ENCODE peak calls at places on chromosomes 3 and 15, in ten cellular contexts. One of them, this sample, is unnamed.

GRCh38 chr15:70345251-70346019 is 247.7 kb upstream of the TLE3 start:
- DNase-seq in HTR-8/SVneo: no peak
- DNase-seq in activated effector memory CD4-positive, alpha-beta T cell treated with anti-CD3 and anti-CD28 coated beads, Interleukin-2, amount 50 U/mL, for 16 hours: no peak
- DNase-seq in SHP77 treated with DMSO at 0.1 percent for 48 hours: no peak
- DNase-seq in prostate gland: no peak
- DNase-seq in HepG2: no peak
- DNase-seq in Peyer's patch: no peak
- DNase-seq in stimulated activated CD4-positive, alpha-beta T cell treated with anti-CD3 and anti-CD28 coated beads, Interleukin-4, amount 100 ng/mL, for 48 hours: no peak
- DNase-seq in A172: no peak
- DNase-seq in activated CD8-positive, alpha-beta memory T cell treated with anti-CD3 and anti-CD28 coated beads for 48 hours: no peak
- DNase-seq in this sample: peak; percentile 66

GRCh38 chr3:1766384-1766783 is 332.3 kb upstream of the CNTN4 start:
- DNase-seq in HTR-8/SVneo: no peak
- DNase-seq in activated effector memory CD4-positive, alpha-beta T cell treated with anti-CD3 and anti-CD28 coated beads, Interleukin-2, amount 50 U/mL, for 16 hours: no peak
- DNase-seq in SHP77 treated with DMSO at 0.1 percent for 48 hours: no peak
- DNase-seq in prostate gland: no peak
- DNase-seq in HepG2: no peak
- DNase-seq in Peyer's patch: no peak
- DNase-seq in stimulated activated CD4-positive, alpha-beta T cell treated with anti-CD3 and anti-CD28 coated beads, Interleukin-4, amount 100 ng/mL, for 48 hours: no peak
- DNase-seq in A172: no peak
- DNase-seq in activated CD8-positive, alpha-beta memory T cell treated with anti-CD3 and anti-CD28 coated beads for 48 hours: no peak
- DNase-seq in this sample: no peak

GRCh38 chr3:63687569-63688233 is 35.2 kb downstream of the SNTN start:
- DNase-seq in HTR-8/SVneo: no peak
- DNase-seq in activated effector memory CD4-positive, alpha-beta T cell treated with anti-CD3 and anti-CD28 coated beads, Interleukin-2, amount 50 U/mL, for 16 hours: no peak
- DNase-seq in SHP77 treated with DMSO at 0.1 percent for 48 hours: no peak
- DNase-seq in prostate gland: no peak
- DNase-seq in HepG2: no peak
- DNase-seq in Peyer's patch: no peak
- DNase-seq in stimulated activated CD4-positive, alpha-beta T cell treated with anti-CD3 and anti-CD28 coated beads, Interleukin-4, amount 100 ng/mL, for 48 hours: no peak
- DNase-seq in A172: no peak
- DNase-seq in activated CD8-positive, alpha-beta memory T cell treated with anti-CD3 and anti-CD28 coated beads for 48 hours: no peak
- DNase-seq in this sample: no peak

GRCh38 chr3:47283596-47284364 is 1.0 kb downstream of the KLHL18 start:
- DNase-seq in HTR-8/SVneo: no peak
- DNase-seq in activated effector memory CD4-positive, alpha-beta T cell treated with anti-CD3 and anti-CD28 coated beads, Interleukin-2, amount 50 U/mL, for 16 hours: peak; percentile 74
- DNase-seq in SHP77 treated with DMSO at 0.1 percent for 48 hours: no peak
- DNase-seq in prostate gland: no peak
- DNase-seq in HepG2: no peak
- DNase-seq in Peyer's patch: peak; percentile 53
- DNase-seq in stimulated activated CD4-positive, alpha-beta T cell treated with anti-CD3 and anti-CD28 coated beads, Interleukin-4, amount 100 ng/mL, for 48 hours: peak; percentile 30
- DNase-seq in A172: no peak
- DNase-seq in activated CD8-positive, alpha-beta memory T cell treated with anti-CD3 and anti-CD28 coated beads for 48 hours: peak; percentile 13
- DNase-seq in this sample: no peak

GRCh38 chr3:192354687-192355086 is 372.7 kb downstream of the FGF12 start:
- DNase-seq in HTR-8/SVneo: no peak
- DNase-seq in activated effector memory CD4-positive, alpha-beta T cell treated with anti-CD3 and anti-CD28 coated beads, Interleukin-2, amount 50 U/mL, for 16 hours: no peak
- DNase-seq in SHP77 treated with DMSO at 0.1 percent for 48 hours: no peak
- DNase-seq in prostate gland: no peak
- DNase-seq in HepG2: no peak
- DNase-seq in Peyer's patch: no peak
- DNase-seq in stimulated activated CD4-positive, alpha-beta T cell treated with anti-CD3 and anti-CD28 coated beads, Interleukin-4, amount 100 ng/mL, for 48 hours: no peak
- DNase-seq in A172: no peak
- DNase-seq in activated CD8-positive, alpha-beta memory T cell treated with anti-CD3 and anti-CD28 coated beads for 48 hours: no peak
- DNase-seq in this sample: no peak

GRCh38 chr15:79310612-79310984 is 314 bp upstream of the TMED3 start:
- DNase-seq in HTR-8/SVneo: no peak
- DNase-seq in activated effector memory CD4-positive, alpha-beta T cell treated with anti-CD3 and anti-CD28 coated beads, Interleukin-2, amount 50 U/mL, for 16 hours: no peak
- DNase-seq in SHP77 treated with DMSO at 0.1 percent for 48 hours: peak; percentile 50
- DNase-seq in prostate gland: no peak
- DNase-seq in HepG2: peak; percentile 9
- DNase-seq in Peyer's patch: no peak
- DNase-seq in stimulated activated CD4-positive, alpha-beta T cell treated with anti-CD3 and anti-CD28 coated beads, Interleukin-4, amount 100 ng/mL, for 48 hours: no peak
- DNase-seq in A172: peak; percentile 11
- DNase-seq in activated CD8-positive, alpha-beta memory T cell treated with anti-CD3 and anti-CD28 coated beads for 48 hours: no peak
- DNase-seq in this sample: no peak

GRCh38 chr3:157363393-157363792 is 73.3 kb upstream of the PTX3 start:
- DNase-seq in HTR-8/SVneo: no peak
- DNase-seq in activated effector memory CD4-positive, alpha-beta T cell treated with anti-CD3 and anti-CD28 coated beads, Interleukin-2, amount 50 U/mL, for 16 hours: no peak
- DNase-seq in SHP77 treated with DMSO at 0.1 percent for 48 hours: no peak
- DNase-seq in prostate gland: no peak
- DNase-seq in HepG2: no peak
- DNase-seq in Peyer's patch: no peak
- DNase-seq in stimulated activated CD4-positive, alpha-beta T cell treated with anti-CD3 and anti-CD28 coated beads, Interleukin-4, amount 100 ng/mL, for 48 hours: no peak
- DNase-seq in A172: no peak
- DNase-seq in activated CD8-positive, alpha-beta memory T cell treated with anti-CD3 and anti-CD28 coated beads for 48 hours: no peak
- DNase-seq in this sample: no peak

GRCh38 chr15:40415226-40415625 is 9.6 kb downstream of the IVD start:
- DNase-seq in HTR-8/SVneo: no peak
- DNase-seq in activated effector memory CD4-positive, alpha-beta T cell treated with anti-CD3 and anti-CD28 coated beads, Interleukin-2, amount 50 U/mL, for 16 hours: no peak
- DNase-seq in SHP77 treated with DMSO at 0.1 percent for 48 hours: no peak
- DNase-seq in prostate gland: no peak
- DNase-seq in HepG2: no peak
- DNase-seq in Peyer's patch: no peak
- DNase-seq in stimulated activated CD4-positive, alpha-beta T cell treated with anti-CD3 and anti-CD28 coated beads, Interleukin-4, amount 100 ng/mL, for 48 hours: no peak
- DNase-seq in A172: no peak
- DNase-seq in activated CD8-positive, alpha-beta memory T cell treated with anti-CD3 and anti-CD28 coated beads for 48 hours: no peak
- DNase-seq in this sample: no peak

GRCh38 chr3:46565113-46565490 is 1.0 kb downstream of the LRRC2 start:
- DNase-seq in HTR-8/SVneo: no peak
- DNase-seq in activated effector memory CD4-positive, alpha-beta T cell treated with anti-CD3 and anti-CD28 coated beads, Interleukin-2, amount 50 U/mL, for 16 hours: no peak
- DNase-seq in SHP77 treated with DMSO at 0.1 percent for 48 hours: no peak
- DNase-seq in prostate gland: no peak
- DNase-seq in HepG2: no peak
- DNase-seq in Peyer's patch: no peak
- DNase-seq in stimulated activated CD4-positive, alpha-beta T cell treated with anti-CD3 and anti-CD28 coated beads, Interleukin-4, amount 100 ng/mL, for 48 hours: no peak
- DNase-seq in A172: no peak
- DNase-seq in activated CD8-positive, alpha-beta memory T cell treated with anti-CD3 and anti-CD28 coated beads for 48 hours: no peak
- DNase-seq in this sample: no peak

This sample was measured in coronary artery.